ENCODE peak calls at places on chromosomes 12 and 14, in eight cellular contexts. A is IMR-90, V is left ventricle myocardium inferior, P is spleen, U is HCT116, C is mucosa of descending colon, R is lower leg skin, I is gastrocnemius medialis. G is an unnamed sample.

GRCh38 chr12:81950871-81951270 is 191.7 kb upstream of the PPFIA2 start:
- DNase-seq in P (no peak), V (no peak), C (no peak), A (no peak), R (no peak), I (no peak), U (no peak), G (no peak)

GRCh38 chr14:55948399-55948798 is 169.8 kb upstream of the PELI2 start:
- DNase-seq in I (no peak), R (no peak), P (no peak), A (no peak), V (no peak), U (no peak), C (no peak), G (no peak)

GRCh38 chr12:19657401-19657800 is 218.1 kb downstream of the AEBP2 start:
- DNase-seq in R (no peak), P (no peak), U (no peak), C (no peak), A (peak), V (no peak), I (no peak), G (no peak)

GRCh38 chr12:31368666-31369361 is 42.9 kb upstream of the SINHCAF start:
- DNase-seq in R (no peak), P (peak), U (no peak), C (peak), V (no peak), I (no peak), A (peak), G (no peak)

GRCh38 chr12:120879711-120880300 is 24.4 kb downstream of the SPPL3 start:
- DNase-seq in V (no peak), U (no peak), I (no peak), C (no peak), R (no peak), P (no peak), A (no peak), G (no peak)

GRCh38 chr12:43762596-43762995 is 3.8 kb downstream of the IRAK4 start:
- DNase-seq in V (no peak), R (no peak), I (no peak), C (no peak), P (no peak), U (no peak), A (no peak), G (no peak)

GRCh38 chr12:106342397-106343212 is 14.9 kb upstream of the POLR3B start:
- DNase-seq in V (peak), P (no peak), U (no peak), I (peak), R (peak), C (peak), A (peak), G (no peak)

GRCh38 chr12:3255071-3255470 is 177.9 kb downstream of the TSPAN9 start:
- DNase-seq in C (no peak), V (peak), A (no peak), U (no peak), I (peak), P (no peak), R (no peak), G (no peak)

GRCh38 chr14:97276573-97276972 is 479.4 kb downstream of the VRK1 start:
- DNase-seq in I (no peak), V (no peak), R (no peak), A (no peak), C (no peak), P (no peak), U (no peak), G (no peak)

GRCh38 chr12:47141459-47141858 is 61.7 kb upstream of the AMIGO2 start:
- DNase-seq in C (no peak), A (no peak), U (no peak), P (no peak), R (no peak), I (no peak), V (no peak), G (no peak)

GRCh38 chr12:90514325-90514724 is 440.7 kb downstream of the CCER1 start:
- DNase-seq in I (no peak), U (no peak), V (no peak), R (no peak), P (no peak), C (no peak), A (peak), G (no peak)

GRCh38 chr14:52076334-52076733 is 7.5 kb upstream of the NID2 start:
- DNase-seq in U (no peak), V (no peak), P (no peak), C (no peak), A (peak), R (peak), I (no peak), G (no peak)

GRCh38 chr12:131732996-131733615 is 22.2 kb downstream of the SFSWAP start:
- DNase-seq in P (no peak), R (no peak), U (no peak), I (no peak), C (no peak), V (no peak), A (no peak), G (no peak)

GRCh38 chr14:36701144-36701543 is 39.5 kb downstream of the PAX9 start:
- DNase-seq in V (no peak), C (no peak), I (no peak), P (no peak), U (no peak), A (no peak), R (no peak), G (no peak)

GRCh38 chr12:53219956-53220856 is 11.8 kb downstream of the RARG start:
- DNase-seq in V (peak), R (no peak), C (peak), U (peak), P (peak), A (peak), I (no peak), G (no peak)

GRCh38 chr14:57262117-57262516 is 6.6 kb downstream of the EXOC5 start:
- DNase-seq in R (no peak), I (no peak), C (no peak), A (no peak), P (no peak), V (no peak), U (no peak), G (no peak)
- TF ChIP-seq CTCF in R (no peak), I (no peak), C (no peak), A (no peak), P (no peak), V (no peak), U (no peak), G (no peak)

GRCh38 chr12:115511305-115511704 is 766.2 kb downstream of the MED13L start:
- DNase-seq in A (no peak), U (no peak), V (no peak), C (no peak), R (no peak), I (no peak), P (no peak), G (no peak)

GRCh38 chr12:115511971-115512370 is 765.5 kb downstream of the MED13L start:
- DNase-seq in R (no peak), U (no peak), A (no peak), V (no peak), I (no peak), C (no peak), P (no peak), G (no peak)

GRCh38 chr12:115507951-115508722 is 769.4 kb downstream of the MED13L start:
- DNase-seq in C (no peak), U (no peak), I (no peak), R (no peak), A (no peak), V (peak), P (no peak), G (peak)

GRCh38 chr12:115506822-115507629 is 770.5 kb downstream of the MED13L start:
- DNase-seq in P (no peak), C (peak), U (no peak), V (no peak), I (no peak), R (no peak), A (no peak), G (no peak)

GRCh38 chr12:115508990-115509389 is 768.5 kb downstream of the MED13L start:
- DNase-seq in P (no peak), A (no peak), R (no peak), U (no peak), I (no peak), V (no peak), C (no peak), G (no peak)
- TF ChIP-seq CTCF in P (no peak), A (no peak), R (no peak), U (no peak), I (no peak), V (no peak), C (no peak), G (no peak)

GRCh38 chr12:123807670-123808069 is 45.6 kb downstream of the DNAH10 start:
- DNase-seq in R (no peak), I (no peak), P (no peak), C (no peak), U (no peak), V (no peak), A (no peak), G (no peak)

GRCh38 chr12:123807002-123807401 is 44.9 kb downstream of the DNAH10 start:
- DNase-seq in U (no peak), I (no peak), R (no peak), C (no peak), A (no peak), P (no peak), V (no peak), G (no peak)

GRCh38 chr12:123813349-123813748 is 51.2 kb downstream of the DNAH10 start:
- DNase-seq in P (no peak), V (no peak), I (no peak), A (peak), R (no peak), C (no peak), U (no peak), G (no peak)

GRCh38 chr12:123805119-123805518 is 43.0 kb downstream of the DNAH10 start:
- DNase-seq in A (no peak), V (no peak), R (no peak), U (no peak), P (no peak), C (no peak), I (no peak), G (no peak)

DNA sequence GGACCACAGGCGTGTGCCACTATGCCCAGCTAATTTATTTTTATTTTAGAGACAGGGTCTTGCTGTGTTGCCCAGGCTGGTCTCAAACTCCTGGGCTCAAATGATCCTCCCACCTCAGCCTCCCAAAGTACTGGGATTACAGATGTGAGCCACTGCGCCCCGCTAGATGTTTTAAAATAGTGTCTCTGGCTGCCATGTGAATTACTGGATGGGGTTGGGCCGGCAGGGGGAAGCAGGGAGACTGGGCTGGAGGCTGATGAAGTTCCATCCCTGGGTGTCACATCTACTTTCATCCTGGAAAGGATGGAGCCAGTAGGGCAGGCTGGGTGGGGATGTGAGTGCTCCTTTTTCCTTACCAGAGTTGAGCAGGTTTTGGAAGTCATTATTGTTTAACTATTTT is 46.1 kb downstream of the DNAH10 start:
- DNase-seq in P (no peak), U (peak), R (no peak), I (no peak), A (peak), C (peak), V (no peak), G (peak)
- TF ChIP-seq CTCF in P (no peak), U (peak), R (no peak), I (no peak), A (peak), C (no peak), V (peak), G (peak)

GRCh38 chr12:17588968-17589367 is 501.0 kb downstream of the RERGL start:
- DNase-seq in U (peak), C (peak), A (no peak), P (no peak), V (no peak), I (no peak), R (no peak), G (peak)
- TF ChIP-seq CTCF in U (peak), C (no peak), A (no peak), P (no peak), V (no peak), I (no peak), R (no peak), G (peak)

DNA sequence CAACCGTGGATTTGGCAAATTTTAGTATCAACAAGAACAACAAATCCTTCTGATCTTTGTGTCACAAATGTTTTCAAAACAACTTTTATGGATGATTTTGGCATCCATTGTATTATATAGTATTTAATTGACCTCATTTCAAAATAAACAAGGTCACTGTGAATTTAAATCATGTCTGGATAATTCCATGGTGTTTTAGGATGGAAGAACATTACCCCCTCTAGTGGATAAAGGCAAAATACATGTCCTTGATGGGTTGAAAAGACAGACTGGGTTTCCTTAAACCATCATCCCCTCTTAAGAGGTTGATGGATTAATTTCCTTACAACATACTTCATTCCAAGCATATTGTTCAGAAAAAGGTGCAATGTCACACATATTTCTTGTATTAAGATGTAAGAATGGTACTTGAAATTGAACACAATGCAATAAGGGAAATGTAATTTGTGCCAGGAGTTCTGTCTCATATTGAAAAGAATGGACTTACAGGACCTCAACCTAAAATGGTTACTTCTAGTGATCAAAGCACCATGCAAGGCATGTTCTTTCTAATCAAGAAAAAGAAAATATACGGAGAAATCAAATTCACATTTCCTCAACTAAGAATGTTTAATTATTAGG is 352.0 kb downstream of the BCAT1 start:
- DNase-seq in A (peak), P (no peak), V (no peak), U (no peak), R (no peak), I (no peak), C (no peak), G (no peak)
- TF ChIP-seq CTCF in A (peak), P (peak), V (peak), U (no peak), R (no peak), I (no peak), C (peak), G (peak)

GRCh38 chr14:60656755-60657608 is 7.7 kb upstream of the SIX1 start:
- DNase-seq in V (no peak), A (peak), R (no peak), P (peak), I (peak), U (no peak), C (peak), G (peak)
- TF ChIP-seq CTCF in V (peak), A (peak), R (no peak), P (no peak), I (peak), U (no peak), C (peak), G (peak)

GRCh38 chr12:125038976-125039625 is 26.1 kb upstream of the AACS start:
- DNase-seq in V (no peak), I (no peak), R (no peak), U (no peak), P (no peak), A (no peak), C (no peak), G (no peak)
- TF ChIP-seq CTCF in V (no peak), I (no peak), R (no peak), U (no peak), P (no peak), A (no peak), C (no peak), G (no peak)

DNA sequence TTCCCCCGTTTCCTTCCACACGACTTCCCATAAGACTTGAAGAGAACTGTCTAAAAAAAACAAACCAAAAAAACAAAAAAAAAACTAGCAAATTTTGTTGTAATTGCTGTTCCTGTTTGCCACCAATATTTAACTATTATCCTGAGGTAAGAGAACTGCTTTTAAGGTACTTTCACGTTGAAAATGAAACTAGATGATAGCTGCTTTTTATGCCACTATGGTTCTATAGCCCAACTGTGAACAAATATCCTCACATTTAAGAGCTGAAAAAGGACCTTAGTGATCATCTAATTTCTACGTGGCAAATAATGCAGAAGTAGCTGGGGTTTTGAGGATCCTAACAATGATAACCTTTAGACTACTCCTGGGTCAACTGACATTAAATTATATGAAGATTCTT is 98.6 kb downstream of the TAOK3 start:
- DNase-seq in A (no peak), I (no peak), P (no peak), R (no peak), V (no peak), U (no peak), C (no peak), G (no peak)
- TF ChIP-seq CTCF in A (no peak), I (no peak), P (no peak), R (no peak), V (no peak), U (no peak), C (no peak), G (no peak)

G was measured in neural crest cell.